ENCODE peak calls at places on chromosome 16, in seven cellular contexts. U is cardiac fibroblast, A is GM10248, M is NCI-H460, G is caudate nucleus, H is T-helper 1 cell, K is COLO829. N is an unnamed sample.
A peak's percentile ranks its signal among the peaks of the same experiment; 100 is the strongest.

GRCh38 chr16:53744449-53744848 is 40.5 kb downstream of the FTO start:
- DNase-seq in K (no peak), A (peak; percentile 16), U (no peak), H (no peak), M (no peak), G (no peak), N (no peak)

GRCh38 chr16:78993342-78993741 is 607.2 kb downstream of the MAF start:
- DNase-seq in M (no peak), G (no peak), K (no peak), A (no peak), H (no peak), U (no peak), N (no peak)

GRCh38 chr16:56916571-56917403 is 15.2 kb upstream of the HERPUD1 start:
- DNase-seq in H (no peak), M (no peak), U (no peak), G (no peak), K (no peak), A (peak; percentile 78), N (peak; percentile 28)

GRCh38 chr16:72847187-72848044 is 200.5 kb downstream of the ZFHX3 start:
- DNase-seq in H (no peak), A (peak; percentile 67), M (peak; percentile 33), U (peak; percentile 55), K (no peak), G (no peak), N (no peak)

GRCh38 chr16:84053237-84053636 is 10.6 kb upstream of the SLC38A8 start:
- DNase-seq in U (no peak), K (no peak), H (no peak), A (no peak), M (no peak), G (no peak), N (no peak)

GRCh38 chr16:62068747-62069146 is 32.5 kb upstream of the CDH8 start:
- DNase-seq in A (peak; percentile 8), M (no peak), K (no peak), G (no peak), H (no peak), U (peak; percentile 0), N (peak; percentile 3)

GRCh38 chr16:27028713-27029112 is 38.0 kb upstream of the C16orf82 start:
- DNase-seq in A (no peak), K (no peak), U (no peak), M (no peak), H (no peak), G (no peak), N (no peak)

GRCh38 chr16:27237229-27238015 is 31.1 kb downstream of the NSMCE1 start:
- DNase-seq in H (peak; percentile 53), U (peak; percentile 18), K (no peak), G (no peak), A (peak; percentile 80), M (no peak), N (no peak)

GRCh38 chr16:667113-667779 is 686 bp upstream of the RHOT2 start:
- DNase-seq in A (no peak), M (no peak), H (no peak), U (no peak), K (no peak), G (no peak), N (no peak)

GRCh38 chr16:83054302-83054701 is 427.5 kb downstream of the CDH13 start:
- DNase-seq in A (no peak), G (no peak), M (no peak), H (no peak), U (peak; percentile 57), K (no peak), N (no peak)

GRCh38 chr16:1548727-1549126 is 15.3 kb downstream of the TMEM204 start:
- DNase-seq in K (no peak), H (no peak), U (no peak), M (no peak), A (no peak), G (no peak), N (no peak)

GRCh38 chr16:84361546-84361945 is 6.8 kb upstream of the ATP2C2 start:
- DNase-seq in K (no peak), G (no peak), H (no peak), M (no peak), A (no peak), U (no peak), N (no peak)

GRCh38 chr16:11349599-11350276 is 4.5 kb downstream of the RMI2 start:
- DNase-seq in H (no peak), K (peak; percentile 84), M (peak; percentile 11), G (peak; percentile 7), U (peak; percentile 82), A (no peak), N (peak; percentile 44)

GRCh38 chr16:1980026-1980769 is 1.1 kb downstream of the NOXO1 start:
- DNase-seq in U (no peak), G (no peak), H (no peak), M (no peak), A (no peak), K (no peak), N (peak; percentile 42)

GRCh38 chr16:74224828-74225227 is 71.8 kb upstream of the PSMD7 start:
- DNase-seq in M (no peak), H (no peak), A (no peak), K (no peak), U (peak; percentile 74), G (no peak), N (no peak)

GRCh38 chr16:84759061-84759460 is 59.3 kb downstream of the USP10 start:
- DNase-seq in H (peak; percentile 27), A (no peak), U (no peak), G (no peak), M (no peak), K (no peak), N (no peak)

GRCh38 chr16:24522751-24523150 is 16.6 kb upstream of the RBBP6 start:
- DNase-seq in A (no peak), M (no peak), U (no peak), G (no peak), H (no peak), K (no peak), N (no peak)

GRCh38 chr16:29303520-29303919 is 103.0 kb downstream of the NPIPB11 start:
- DNase-seq in H (no peak), U (no peak), A (no peak), G (no peak), M (no peak), K (no peak), N (no peak)